ENCODE peak calls at places on chromosomes 6 and 20, in four cellular contexts. Y is tibial nerve; J is EH; H is CD4-positive, CD25-positive, alpha-beta regulatory T cell. N is an unnamed sample.

GRCh38 chr20:57772349-57772964 is 62.6 kb upstream of the PMEPA1 start:
- DNase-seq in Y (no peak), J (peak; percentile 90), H (peak; percentile 9), N (peak; percentile 20)

GRCh38 chr6:128919831-128920230 is 36.9 kb downstream of the LAMA2 start:
- DNase-seq in Y (no peak), J (peak; percentile 53), H (no peak), N (no peak)

GRCh38 chr6:63584566-63584965 is 12.3 kb downstream of the LOC128125822 start:
- DNase-seq in Y (no peak), J (no peak), H (no peak), N (no peak)

GRCh38 chr6:106546322-106547052 is 82.8 kb downstream of the RTN4IP1 start:
- DNase-seq in Y (no peak), J (peak; percentile 77), H (no peak), N (no peak)

GRCh38 chr6:21085643-21086042 is 507.9 kb upstream of the SOX4 start:
- DNase-seq in Y (no peak), J (no peak), H (no peak), N (no peak)

GRCh38 chr20:24764825-24765224 is 184.2 kb upstream of the CST7 start:
- DNase-seq in Y (no peak), J (no peak), H (no peak), N (peak; percentile 25)

GRCh38 chr6:42251911-42252637 is 34.4 kb upstream of the MRPS10 start:
- DNase-seq in Y (peak; percentile 69), J (peak; percentile 47), H (no peak), N (no peak)

GRCh38 chr20:33947709-33948295 is 45.9 kb upstream of the RALY start:
- DNase-seq in Y (no peak), J (peak; percentile 46), H (peak; percentile 30), N (no peak)

GRCh38 chr6:130282234-130282995 is 59.7 kb upstream of the SAMD3 start:
- DNase-seq in Y (no peak), J (peak; percentile 18), H (peak; percentile 60), N (no peak)

GRCh38 chr6:69610073-69610472 is 186.7 kb downstream of the LMBRD1 start:
- DNase-seq in Y (no peak), J (no peak), H (no peak), N (no peak)

GRCh38 chr6:157674061-157674460 is 149.0 kb upstream of the SNX9 start:
- DNase-seq in Y (no peak), J (no peak), H (no peak), N (no peak)

GRCh38 chr20:5688431-5688972 is 61.7 kb upstream of the SHLD1 start:
- DNase-seq in Y (no peak), J (no peak), H (no peak), N (no peak)

GRCh38 chr6:28585335-28585734 is 59.7 kb downstream of the GPX5 start:
- DNase-seq in Y (no peak), J (peak; percentile 27), H (no peak), N (no peak)